ENCODE peak calls at places on chromosomes 6 and 20, in five cellular contexts. One of them, this sample, is unnamed.

GRCh38 chr20:43584448-43585138 is 6.1 kb upstream of the IFT52 start:
- DNase-seq in astrocyte: peak
- DNase-seq in brain microvascular endothelial cell: peak
- DNase-seq in nephron progenitor cell: no peak
- DNase-seq in colonic mucosa: no peak
- DNase-seq in this sample: peak

GRCh38 chr6:118980063-118980462 is 45.1 kb upstream of the MCM9 start:
- DNase-seq in astrocyte: no peak
- DNase-seq in colonic mucosa: no peak
- DNase-seq in nephron progenitor cell: no peak
- DNase-seq in brain microvascular endothelial cell: no peak
- DNase-seq in this sample: no peak

GRCh38 chr6:31717499-31718222 is 2.5 kb downstream of the LY6G6D start:
- DNase-seq in nephron progenitor cell: peak
- DNase-seq in astrocyte: no peak
- DNase-seq in brain microvascular endothelial cell: no peak
- DNase-seq in colonic mucosa: no peak
- DNase-seq in this sample: no peak

GRCh38 chr6:20092071-20092566 is 120.2 kb downstream of the MBOAT1 start:
- DNase-seq in nephron progenitor cell: peak
- DNase-seq in brain microvascular endothelial cell: peak
- DNase-seq in colonic mucosa: no peak
- DNase-seq in astrocyte: peak
- DNase-seq in this sample: peak

GRCh38 chr20:19347943-19348456 is 135.6 kb downstream of the SLC24A3 start:
- DNase-seq in brain microvascular endothelial cell: no peak
- DNase-seq in nephron progenitor cell: no peak
- DNase-seq in colonic mucosa: no peak
- DNase-seq in astrocyte: no peak
- DNase-seq in this sample: no peak

GRCh38 chr6:6811151-6812002 is 222.9 kb downstream of the LY86 start:
- DNase-seq in colonic mucosa: peak
- DNase-seq in nephron progenitor cell: no peak
- DNase-seq in astrocyte: peak
- DNase-seq in brain microvascular endothelial cell: peak
- DNase-seq in this sample: peak

GRCh38 chr20:34175072-34175471 is 63.0 kb upstream of the EIF2S2 start:
- DNase-seq in colonic mucosa: no peak
- DNase-seq in brain microvascular endothelial cell: no peak
- DNase-seq in astrocyte: no peak
- DNase-seq in nephron progenitor cell: no peak
- DNase-seq in this sample: no peak

GRCh38 chr6:144013486-144013909 is 5.4 kb upstream of the PLAGL1 start:
- DNase-seq in nephron progenitor cell: peak
- DNase-seq in astrocyte: peak
- DNase-seq in colonic mucosa: peak
- DNase-seq in brain microvascular endothelial cell: peak
- DNase-seq in this sample: peak

GRCh38 chr6:48736486-48737206 is 625.6 kb upstream of the PTCHD4 start:
- DNase-seq in astrocyte: peak
- DNase-seq in brain microvascular endothelial cell: peak
- DNase-seq in nephron progenitor cell: no peak
- DNase-seq in colonic mucosa: no peak
- DNase-seq in this sample: peak

GRCh38 chr20:63427206-63427605 is 45.2 kb downstream of the KCNQ2 start:
- DNase-seq in colonic mucosa: no peak
- DNase-seq in nephron progenitor cell: no peak
- DNase-seq in astrocyte: no peak
- DNase-seq in brain microvascular endothelial cell: no peak
- DNase-seq in this sample: no peak

GRCh38 chr20:20259534-20259933 is 108.4 kb upstream of the INSM1 start:
- DNase-seq in colonic mucosa: no peak
- DNase-seq in brain microvascular endothelial cell: no peak
- DNase-seq in nephron progenitor cell: no peak
- DNase-seq in astrocyte: no peak
- DNase-seq in this sample: no peak

GRCh38 chr6:42140051-42140450 is 2.4 kb downstream of the C6orf132 start:
- DNase-seq in astrocyte: no peak
- DNase-seq in brain microvascular endothelial cell: no peak
- DNase-seq in colonic mucosa: peak
- DNase-seq in nephron progenitor cell: no peak
- DNase-seq in this sample: peak

GRCh38 chr6:134447883-134448387 is 130.0 kb upstream of the SGK1 start:
- DNase-seq in colonic mucosa: no peak
- DNase-seq in nephron progenitor cell: no peak
- DNase-seq in astrocyte: peak
- DNase-seq in brain microvascular endothelial cell: peak
- DNase-seq in this sample: peak

GRCh38 chr6:35080016-35080680 is 61.0 kb downstream of the TCP11 start:
- DNase-seq in nephron progenitor cell: no peak
- DNase-seq in astrocyte: no peak
- DNase-seq in colonic mucosa: no peak
- DNase-seq in brain microvascular endothelial cell: no peak
- DNase-seq in this sample: no peak

GRCh38 chr20:17939622-17940446 is 28.8 kb downstream of the SNX5 start:
- DNase-seq in colonic mucosa: no peak
- DNase-seq in brain microvascular endothelial cell: no peak
- DNase-seq in astrocyte: no peak
- DNase-seq in nephron progenitor cell: no peak
- DNase-seq in this sample: no peak

GRCh38 chr6:161418458-161418945 is 144.6 kb upstream of the AGPAT4 start:
- DNase-seq in nephron progenitor cell: peak
- DNase-seq in astrocyte: peak
- DNase-seq in colonic mucosa: peak
- DNase-seq in brain microvascular endothelial cell: peak
- DNase-seq in this sample: peak

GRCh38 chr20:54020348-54020747 is 50.0 kb downstream of the BCAS1 start:
- DNase-seq in astrocyte: no peak
- DNase-seq in brain microvascular endothelial cell: no peak
- DNase-seq in colonic mucosa: no peak
- DNase-seq in nephron progenitor cell: no peak
- DNase-seq in this sample: no peak

GRCh38 chr6:152236370-152237097 is 400.6 kb downstream of the SYNE1 start:
- DNase-seq in colonic mucosa: no peak
- DNase-seq in nephron progenitor cell: no peak
- DNase-seq in brain microvascular endothelial cell: no peak
- DNase-seq in astrocyte: no peak
- DNase-seq in this sample: no peak

GRCh38 chr20:41178904-41179432 is 41.6 kb downstream of the PLCG1 start:
- DNase-seq in colonic mucosa: no peak
- DNase-seq in astrocyte: no peak
- DNase-seq in brain microvascular endothelial cell: no peak
- DNase-seq in nephron progenitor cell: no peak
- DNase-seq in this sample: no peak
- TF ChIP-seq CTCF in colonic mucosa: no peak
- TF ChIP-seq CTCF in astrocyte: peak
- TF ChIP-seq CTCF in brain microvascular endothelial cell: no peak
- TF ChIP-seq CTCF in nephron progenitor cell: no peak
- TF ChIP-seq CTCF in this sample: no peak

GRCh38 chr6:104161960-104162669 is 697.6 kb downstream of the HACE1 start:
- DNase-seq in nephron progenitor cell: no peak
- DNase-seq in colonic mucosa: no peak
- DNase-seq in astrocyte: no peak
- DNase-seq in brain microvascular endothelial cell: peak
- DNase-seq in this sample: no peak
- TF ChIP-seq CTCF in nephron progenitor cell: no peak
- TF ChIP-seq CTCF in colonic mucosa: no peak
- TF ChIP-seq CTCF in astrocyte: no peak
- TF ChIP-seq CTCF in brain microvascular endothelial cell: no peak
- TF ChIP-seq CTCF in this sample: no peak

GRCh38 chr6:139894271-139894670 is 519.8 kb upstream of the CITED2 start:
- DNase-seq in colonic mucosa: no peak
- DNase-seq in nephron progenitor cell: no peak
- DNase-seq in astrocyte: no peak
- DNase-seq in brain microvascular endothelial cell: no peak
- DNase-seq in this sample: no peak

GRCh38 chr6:139891471-139891870 is 517.0 kb upstream of the CITED2 start:
- DNase-seq in nephron progenitor cell: no peak
- DNase-seq in astrocyte: peak
- DNase-seq in colonic mucosa: no peak
- DNase-seq in brain microvascular endothelial cell: peak
- DNase-seq in this sample: peak

GRCh38 chr6:139895205-139895793 is 520.9 kb upstream of the CITED2 start:
- DNase-seq in astrocyte: no peak
- DNase-seq in colonic mucosa: no peak
- DNase-seq in brain microvascular endothelial cell: no peak
- DNase-seq in nephron progenitor cell: no peak
- DNase-seq in this sample: no peak
- TF ChIP-seq CTCF in astrocyte: no peak
- TF ChIP-seq CTCF in colonic mucosa: no peak
- TF ChIP-seq CTCF in brain microvascular endothelial cell: no peak
- TF ChIP-seq CTCF in nephron progenitor cell: no peak
- TF ChIP-seq CTCF in this sample: peak

GRCh38 chr6:76634695-76635094 is 562.2 kb upstream of the IMPG1 start:
- DNase-seq in nephron progenitor cell: no peak
- DNase-seq in brain microvascular endothelial cell: no peak
- DNase-seq in colonic mucosa: no peak
- DNase-seq in astrocyte: no peak
- DNase-seq in this sample: no peak

GRCh38 chr6:76631641-76632040 is 559.2 kb upstream of the IMPG1 start:
- DNase-seq in nephron progenitor cell: no peak
- DNase-seq in colonic mucosa: no peak
- DNase-seq in astrocyte: no peak
- DNase-seq in brain microvascular endothelial cell: no peak
- DNase-seq in this sample: no peak

DNA sequence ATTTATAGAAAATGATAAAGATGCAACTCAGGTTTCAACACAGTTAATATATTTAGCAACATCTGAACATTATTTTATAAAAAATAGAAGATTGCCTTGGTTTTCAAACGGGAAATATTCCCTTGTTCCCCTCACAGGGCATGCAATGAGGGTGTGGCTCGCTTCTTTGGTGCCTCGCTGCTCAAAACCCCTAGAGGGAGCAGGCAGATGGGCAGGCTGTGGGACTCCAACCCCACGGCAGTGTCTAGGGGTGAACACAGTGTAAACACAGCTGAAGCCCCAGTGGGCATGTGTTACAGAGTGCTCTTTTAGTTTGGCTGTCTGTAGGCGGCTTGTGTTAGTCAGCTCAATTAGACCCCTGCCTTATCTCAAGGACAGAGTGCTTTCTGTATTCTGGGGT is 560.8 kb upstream of the IMPG1 start:
- DNase-seq in nephron progenitor cell: no peak
- DNase-seq in colonic mucosa: no peak
- DNase-seq in brain microvascular endothelial cell: no peak
- DNase-seq in astrocyte: no peak
- DNase-seq in this sample: no peak
- TF ChIP-seq CTCF in nephron progenitor cell: no peak
- TF ChIP-seq CTCF in colonic mucosa: no peak
- TF ChIP-seq CTCF in brain microvascular endothelial cell: peak
- TF ChIP-seq CTCF in astrocyte: no peak
- TF ChIP-seq CTCF in this sample: no peak

GRCh38 chr6:11043552-11043960 is 549 bp downstream of the ELOVL2 start:
- DNase-seq in nephron progenitor cell: peak
- DNase-seq in colonic mucosa: no peak
- DNase-seq in brain microvascular endothelial cell: no peak
- DNase-seq in astrocyte: no peak
- DNase-seq in this sample: no peak

GRCh38 chr6:11042025-11042749 is 1.9 kb downstream of the ELOVL2 start:
- DNase-seq in astrocyte: no peak
- DNase-seq in brain microvascular endothelial cell: no peak
- DNase-seq in colonic mucosa: no peak
- DNase-seq in nephron progenitor cell: no peak
- DNase-seq in this sample: no peak

GRCh38 chr6:11043961-11044711 is at the start of gene ELOVL2:
- DNase-seq in colonic mucosa: no peak
- DNase-seq in astrocyte: peak
- DNase-seq in brain microvascular endothelial cell: no peak
- DNase-seq in nephron progenitor cell: peak
- DNase-seq in this sample: peak

GRCh38 chr6:11042750-11043551 is 1.2 kb downstream of the ELOVL2 start:
- DNase-seq in astrocyte: peak
- DNase-seq in colonic mucosa: no peak
- DNase-seq in brain microvascular endothelial cell: no peak
- DNase-seq in nephron progenitor cell: peak
- DNase-seq in this sample: no peak

DNA sequence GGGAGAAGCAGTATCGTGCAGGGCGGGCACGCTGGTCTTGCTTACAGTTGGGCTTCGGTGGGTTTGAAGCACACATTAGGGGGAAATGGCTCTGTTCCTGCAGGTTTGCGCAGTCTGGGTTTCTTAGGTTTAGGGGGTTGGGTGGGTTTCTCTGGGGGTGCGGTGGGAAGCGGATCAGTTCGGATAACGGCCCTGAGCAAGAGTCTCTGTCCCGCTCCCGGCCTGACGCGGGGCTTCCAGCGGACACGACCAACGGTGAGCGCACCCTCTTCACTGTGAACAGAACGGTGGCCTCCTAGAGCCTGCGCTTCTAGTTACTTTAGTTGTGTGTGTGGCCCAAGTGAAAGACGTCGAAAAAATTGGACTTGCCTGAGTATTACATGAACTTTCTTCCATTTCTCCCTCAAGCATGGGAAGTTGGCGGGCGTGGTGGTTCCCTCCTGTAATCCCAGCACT is 635 bp upstream of the ELOVL2 start:
- DNase-seq in astrocyte: no peak
- DNase-seq in colonic mucosa: no peak
- DNase-seq in nephron progenitor cell: no peak
- DNase-seq in brain microvascular endothelial cell: no peak
- DNase-seq in this sample: no peak
- TF ChIP-seq CTCF in astrocyte: no peak
- TF ChIP-seq CTCF in colonic mucosa: no peak
- TF ChIP-seq CTCF in nephron progenitor cell: no peak
- TF ChIP-seq CTCF in brain microvascular endothelial cell: no peak
- TF ChIP-seq CTCF in this sample: peak